ENCODE peak calls at places on chromosomes 13 and 19, in five cellular contexts. One of them, this sample, is unnamed.
A peak's percentile ranks its signal among the peaks of the same experiment; 100 is the strongest.

GRCh38 chr19:18533058-18533457 is 10.3 kb downstream of the FKBP8 start:
- DNase-seq in body of pancreas: no peak
- DNase-seq in tibial nerve: no peak
- DNase-seq in skeletal muscle cell: no peak
- DNase-seq in neural progenitor cell: no peak
- DNase-seq in this sample: no peak

GRCh38 chr13:62643007-62643483 is 1227.4 kb upstream of the PCDH20 start:
- DNase-seq in body of pancreas: no peak
- DNase-seq in tibial nerve: no peak
- DNase-seq in skeletal muscle cell: peak; percentile 18
- DNase-seq in neural progenitor cell: no peak
- DNase-seq in this sample: no peak

GRCh38 chr13:66509176-66509575 is 721.0 kb downstream of the PCDH9 start:
- DNase-seq in body of pancreas: no peak
- DNase-seq in tibial nerve: no peak
- DNase-seq in skeletal muscle cell: no peak
- DNase-seq in neural progenitor cell: no peak
- DNase-seq in this sample: no peak

GRCh38 chr13:114110091-114110829 is 22.2 kb downstream of the RASA3 start:
- DNase-seq in body of pancreas: no peak
- DNase-seq in tibial nerve: no peak
- DNase-seq in skeletal muscle cell: no peak
- DNase-seq in neural progenitor cell: peak; percentile 68
- DNase-seq in this sample: peak; percentile 60

GRCh38 chr19:17496337-17496997 is 15.0 kb upstream of the PGLS start:
- DNase-seq in body of pancreas: peak; percentile 76
- DNase-seq in tibial nerve: peak; percentile 52
- DNase-seq in skeletal muscle cell: no peak
- DNase-seq in neural progenitor cell: peak; percentile 83
- DNase-seq in this sample: peak; percentile 68

GRCh38 chr13:45807520-45808099 is 43.9 kb downstream of the SIAH3 start:
- DNase-seq in body of pancreas: peak; percentile 47
- DNase-seq in tibial nerve: peak; percentile 16
- DNase-seq in skeletal muscle cell: peak; percentile 15
- DNase-seq in neural progenitor cell: peak; percentile 62
- DNase-seq in this sample: peak; percentile 53

GRCh38 chr13:29737061-29737460 is 113.4 kb downstream of the UBL3 start:
- DNase-seq in body of pancreas: no peak
- DNase-seq in tibial nerve: no peak
- DNase-seq in skeletal muscle cell: no peak
- DNase-seq in neural progenitor cell: no peak
- DNase-seq in this sample: no peak

GRCh38 chr13:95524270-95524901 is 28.1 kb upstream of the CLDN10 start:
- DNase-seq in body of pancreas: no peak
- DNase-seq in tibial nerve: no peak
- DNase-seq in skeletal muscle cell: no peak
- DNase-seq in neural progenitor cell: no peak
- DNase-seq in this sample: no peak

GRCh38 chr19:34500656-34501120 is 19.1 kb downstream of the WTIP start:
- DNase-seq in body of pancreas: no peak
- DNase-seq in tibial nerve: no peak
- DNase-seq in skeletal muscle cell: no peak
- DNase-seq in neural progenitor cell: no peak
- DNase-seq in this sample: no peak

GRCh38 chr19:47663435-47663910 is 49.7 kb upstream of the EHD2 start:
- DNase-seq in body of pancreas: no peak
- DNase-seq in tibial nerve: no peak
- DNase-seq in skeletal muscle cell: peak; percentile 88
- DNase-seq in neural progenitor cell: no peak
- DNase-seq in this sample: no peak

GRCh38 chr19:19865750-19866598 is at the start of gene ZNF253:
- DNase-seq in body of pancreas: peak; percentile 99
- DNase-seq in tibial nerve: peak; percentile 98
- DNase-seq in skeletal muscle cell: peak; percentile 72
- DNase-seq in neural progenitor cell: peak; percentile 99
- DNase-seq in this sample: peak; percentile 99

GRCh38 chr19:991174-991931 is 7.2 kb downstream of the WDR18 start:
- DNase-seq in body of pancreas: no peak
- DNase-seq in tibial nerve: no peak
- DNase-seq in skeletal muscle cell: peak; percentile 17
- DNase-seq in neural progenitor cell: peak; percentile 28
- DNase-seq in this sample: no peak

GRCh38 chr13:48446454-48446853 is 33.5 kb upstream of the LPAR6 start:
- DNase-seq in body of pancreas: no peak
- DNase-seq in tibial nerve: no peak
- DNase-seq in skeletal muscle cell: peak; percentile 52
- DNase-seq in neural progenitor cell: no peak
- DNase-seq in this sample: no peak

GRCh38 chr19:33143897-33144405 is 12.0 kb downstream of the WDR88 start:
- DNase-seq in body of pancreas: peak; percentile 68
- DNase-seq in tibial nerve: peak; percentile 60
- DNase-seq in skeletal muscle cell: no peak
- DNase-seq in neural progenitor cell: peak; percentile 79
- DNase-seq in this sample: peak; percentile 73

GRCh38 chr13:84870190-84870589 is 929.0 kb downstream of the SLITRK6 start:
- DNase-seq in body of pancreas: peak; percentile 28
- DNase-seq in tibial nerve: no peak
- DNase-seq in skeletal muscle cell: no peak
- DNase-seq in neural progenitor cell: no peak
- DNase-seq in this sample: no peak

GRCh38 chr13:113371061-113371460 is 7.1 kb upstream of the GRTP1 start:
- DNase-seq in body of pancreas: no peak
- DNase-seq in tibial nerve: no peak
- DNase-seq in skeletal muscle cell: no peak
- DNase-seq in neural progenitor cell: no peak
- DNase-seq in this sample: no peak

GRCh38 chr13:33119886-33120543 is 103.8 kb downstream of the KL start:
- DNase-seq in body of pancreas: no peak
- DNase-seq in tibial nerve: no peak
- DNase-seq in skeletal muscle cell: no peak
- DNase-seq in neural progenitor cell: no peak
- DNase-seq in this sample: no peak

GRCh38 chr19:7865262-7865911 is 8.8 kb downstream of the PRR36 start:
- DNase-seq in body of pancreas: no peak
- DNase-seq in tibial nerve: no peak
- DNase-seq in skeletal muscle cell: no peak
- DNase-seq in neural progenitor cell: no peak
- DNase-seq in this sample: no peak

GRCh38 chr13:36673838-36674326 is at the start of gene SERTM1:
- DNase-seq in body of pancreas: no peak
- DNase-seq in tibial nerve: no peak
- DNase-seq in skeletal muscle cell: no peak
- DNase-seq in neural progenitor cell: peak; percentile 94
- DNase-seq in this sample: no peak

GRCh38 chr13:36675213-36675536 is 1.4 kb downstream of the SERTM1 start:
- DNase-seq in body of pancreas: no peak
- DNase-seq in tibial nerve: no peak
- DNase-seq in skeletal muscle cell: no peak
- DNase-seq in neural progenitor cell: peak; percentile 20
- DNase-seq in this sample: no peak

GRCh38 chr13:36674337-36675212 is 755 bp downstream of the SERTM1 start:
- DNase-seq in body of pancreas: no peak
- DNase-seq in tibial nerve: no peak
- DNase-seq in skeletal muscle cell: no peak
- DNase-seq in neural progenitor cell: peak; percentile 50
- DNase-seq in this sample: no peak

DNA sequence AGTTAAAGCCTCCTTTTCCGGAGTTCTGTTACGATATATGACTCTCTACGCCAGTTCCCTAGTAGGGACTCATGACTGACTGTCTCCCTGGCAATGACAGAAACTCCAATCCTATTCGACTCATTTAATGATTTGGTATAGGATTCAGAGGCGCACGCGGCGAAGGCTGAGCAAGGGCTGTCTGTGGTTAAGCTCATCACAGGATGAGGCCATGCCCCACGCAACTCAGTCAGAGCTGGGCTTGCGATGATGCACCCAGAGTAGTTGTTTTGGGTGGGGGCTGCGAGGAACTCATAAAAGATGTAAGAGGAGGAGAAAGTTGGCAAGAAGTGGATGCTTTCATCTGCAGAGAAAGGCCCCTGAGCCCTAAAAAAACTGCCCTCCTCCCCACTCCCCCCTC is 468 bp upstream of the SERTM1 start:
- DNase-seq in body of pancreas: no peak
- DNase-seq in tibial nerve: no peak
- DNase-seq in skeletal muscle cell: no peak
- DNase-seq in neural progenitor cell: no peak
- DNase-seq in this sample: no peak
- H3K4me3 ChIP-seq in body of pancreas: no peak overlapping the region
- H3K4me3 ChIP-seq in tibial nerve: peak overlapping the region; percentile 37
- H3K4me3 ChIP-seq in skeletal muscle cell: no peak overlapping the region
- H3K4me3 ChIP-seq in neural progenitor cell: peak overlapping the region; percentile 64
- H3K4me3 ChIP-seq in this sample: peak overlapping the region; percentile 42

GRCh38 chr13:44141213-44141724 is 232.4 kb upstream of the SERP2 start:
- DNase-seq in body of pancreas: peak; percentile 14
- DNase-seq in tibial nerve: peak; percentile 25
- DNase-seq in skeletal muscle cell: no peak
- DNase-seq in neural progenitor cell: peak; percentile 20
- DNase-seq in this sample: no peak
- H3K4me3 ChIP-seq in body of pancreas: no peak overlapping the region
- H3K4me3 ChIP-seq in tibial nerve: peak overlapping the region; percentile 58
- H3K4me3 ChIP-seq in skeletal muscle cell: peak overlapping the region; percentile 52
- H3K4me3 ChIP-seq in neural progenitor cell: peak overlapping the region; percentile 46
- H3K4me3 ChIP-seq in this sample: peak overlapping the region; percentile 27

DNA sequence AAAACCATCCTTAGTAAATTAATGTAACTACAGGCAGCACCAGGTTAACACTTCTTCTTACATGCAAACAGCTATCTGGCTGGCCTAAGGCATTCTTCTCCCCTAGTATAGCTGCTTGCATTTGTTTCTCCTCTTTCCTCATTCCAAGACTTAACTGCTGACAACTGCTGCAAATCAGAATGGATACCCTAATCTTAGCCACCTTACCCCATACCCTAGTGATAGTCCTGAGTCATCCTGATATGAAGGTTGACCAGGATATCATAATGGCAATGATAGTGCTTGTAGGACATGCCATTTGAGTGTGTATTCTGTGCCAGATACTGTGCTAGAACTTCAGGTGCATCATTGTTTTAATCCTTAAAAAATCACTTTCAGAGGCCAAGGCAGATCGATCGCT is 138.2 kb upstream of the MAB21L1 start:
- DNase-seq in body of pancreas: no peak
- DNase-seq in tibial nerve: no peak
- DNase-seq in skeletal muscle cell: no peak
- DNase-seq in neural progenitor cell: no peak
- DNase-seq in this sample: no peak
- H3K4me3 ChIP-seq in body of pancreas: no peak overlapping the region
- H3K4me3 ChIP-seq in tibial nerve: no peak overlapping the region
- H3K4me3 ChIP-seq in skeletal muscle cell: no peak overlapping the region
- H3K4me3 ChIP-seq in neural progenitor cell: no peak overlapping the region
- H3K4me3 ChIP-seq in this sample: no peak overlapping the region

DNA sequence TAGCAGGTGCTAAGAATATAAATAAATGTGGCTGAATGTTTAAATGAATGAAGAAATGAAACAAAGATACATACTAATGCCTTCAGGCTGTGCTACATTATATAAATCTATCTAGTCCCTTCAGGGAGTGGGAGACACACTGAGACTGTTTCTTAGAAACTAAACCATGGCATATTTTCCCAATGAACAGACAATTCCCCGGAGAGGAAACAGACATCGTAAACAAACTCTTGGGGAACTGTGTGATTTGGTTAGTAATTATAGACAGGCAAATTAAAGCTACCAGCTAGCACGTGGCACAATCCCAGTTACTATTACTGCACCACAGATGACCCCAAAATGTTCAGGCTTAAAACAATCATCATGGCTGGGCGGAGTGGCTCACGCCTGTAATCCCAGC is 9.7 kb upstream of the FEM1A start:
- DNase-seq in body of pancreas: no peak
- DNase-seq in tibial nerve: no peak
- DNase-seq in skeletal muscle cell: no peak
- DNase-seq in neural progenitor cell: no peak
- DNase-seq in this sample: no peak
- H3K4me3 ChIP-seq in body of pancreas: no peak overlapping the region
- H3K4me3 ChIP-seq in tibial nerve: no peak overlapping the region
- H3K4me3 ChIP-seq in skeletal muscle cell: no peak overlapping the region
- H3K4me3 ChIP-seq in neural progenitor cell: no peak overlapping the region
- H3K4me3 ChIP-seq in this sample: no peak overlapping the region